ENCODE peak calls at places on chromosomes 16 and 17, in six cellular contexts. D, P, Z, M, X and V are unnamed samples.

GRCh38 chr17:69539781-69540319 is 125.4 kb downstream of the MAP2K6 start:
- DNase-seq in D (no peak), P (no peak), Z (no peak), M (no peak), X (no peak), V (no peak)

GRCh38 chr16:54657058-54657708 is 273.5 kb upstream of the IRX5 start:
- DNase-seq in D (no peak), P (no peak), Z (no peak), M (peak; percentile 72), X (no peak), V (no peak)

GRCh38 chr17:3641717-3642486 is 5.3 kb downstream of the CTNS start:
- DNase-seq in D (no peak), P (no peak), Z (no peak), M (peak; percentile 42), X (no peak), V (no peak)

GRCh38 chr17:15655162-15655561 is 28.9 kb downstream of the TRIM16 start:
- DNase-seq in D (no peak), P (no peak), Z (no peak), M (peak; percentile 56), X (no peak), V (no peak)

GRCh38 chr17:31825961-31826691 is 32.9 kb downstream of the COPRS start:
- DNase-seq in D (no peak), P (no peak), Z (no peak), M (no peak), X (no peak), V (no peak)

GRCh38 chr17:78986048-78986648 is 6.4 kb upstream of the LGALS3BP start:
- DNase-seq in D (no peak), P (peak; percentile 60), Z (no peak), M (peak; percentile 68), X (peak; percentile 53), V (no peak)

GRCh38 chr17:61230972-61231820 is 168.4 kb upstream of the TBX2 start:
- DNase-seq in D (no peak), P (no peak), Z (no peak), M (no peak), X (no peak), V (no peak)

GRCh38 chr16:23700509-23700908 is 12.5 kb downstream of the ERN2 start:
- DNase-seq in D (no peak), P (peak; percentile 35), Z (no peak), M (no peak), X (peak; percentile 56), V (no peak)

GRCh38 chr16:49608801-49609200 is 235.2 kb downstream of the C16orf78 start:
- DNase-seq in D (no peak), P (no peak), Z (no peak), M (no peak), X (no peak), V (no peak)

GRCh38 chr16:84764970-84765369 is 54.8 kb upstream of the CRISPLD2 start:
- DNase-seq in D (no peak), P (no peak), Z (no peak), M (no peak), X (no peak), V (no peak)

GRCh38 chr17:7716901-7717755 is at the start of gene DNAH2:
- DNase-seq in D (peak; percentile 94), P (peak; percentile 90), Z (no peak), M (peak; percentile 77), X (peak; percentile 78), V (peak; percentile 47)

GRCh38 chr16:69253796-69254426 is 57.2 kb upstream of the VPS4A start:
- DNase-seq in D (no peak), P (no peak), Z (peak; percentile 90), M (no peak), X (no peak), V (no peak)

GRCh38 chr17:64741924-64742670 is 80.0 kb upstream of the SMURF2 start:
- DNase-seq in D (no peak), P (no peak), Z (peak; percentile 94), M (no peak), X (peak; percentile 16), V (peak; percentile 50)

GRCh38 chr17:82870541-82870940 is 30.7 kb upstream of the ZNF750 start:
- DNase-seq in D (no peak), P (no peak), Z (no peak), M (no peak), X (no peak), V (no peak)

GRCh38 chr17:41322264-41322902 is 6.9 kb upstream of the KRTAP17-1 start:
- DNase-seq in D (peak; percentile 46), P (peak; percentile 42), Z (no peak), M (no peak), X (no peak), V (peak; percentile 10)

GRCh38 chr17:17042851-17043667 is 802 bp downstream of the MPRIP start:
- DNase-seq in D (no peak), P (no peak), Z (no peak), M (no peak), X (no peak), V (no peak)

GRCh38 chr17:73814070-73814469 is 169.8 kb upstream of the SDK2 start:
- DNase-seq in D (no peak), P (no peak), Z (no peak), M (no peak), X (no peak), V (no peak)

GRCh38 chr17:21034350-21035235 is 8.2 kb downstream of the USP22 start:
- DNase-seq in D (no peak), P (no peak), Z (no peak), M (no peak), X (no peak), V (no peak)

GRCh38 chr17:41065829-41066624 is at the start of gene KRTAP2-4:
- DNase-seq in D (peak; percentile 24), P (peak; percentile 9), Z (no peak), M (no peak), X (no peak), V (no peak)

GRCh38 chr16:29911676-29912010 is 11.4 kb downstream of the ASPHD1 start:
- DNase-seq in D (no peak), P (no peak), Z (no peak), M (no peak), X (no peak), V (no peak)

GRCh38 chr17:59527325-59527917 is 38.0 kb upstream of the DHX40 start:
- DNase-seq in D (no peak), P (no peak), Z (no peak), M (no peak), X (no peak), V (no peak)

GRCh38 chr17:1493291-1493980 is 950 bp upstream of the MYO1C start:
- DNase-seq in D (no peak), P (no peak), Z (no peak), M (peak; percentile 53), X (peak; percentile 66), V (no peak)

GRCh38 chr17:35793257-35793656 is 2.2 kb downstream of the MMP28 start:
- DNase-seq in D (no peak), P (peak; percentile 4), Z (no peak), M (no peak), X (no peak), V (no peak)

GRCh38 chr17:64202683-64203430 is 60.2 kb downstream of the TEX2 start:
- DNase-seq in D (no peak), P (no peak), Z (peak; percentile 60), M (no peak), X (no peak), V (no peak)

GRCh38 chr17:83124871-83125514 is 45.6 kb downstream of the METRNL start:
- DNase-seq in D (no peak), P (no peak), Z (no peak), M (no peak), X (no peak), V (no peak)

GRCh38 chr16:66474750-66475199 is 47.7 kb downstream of the BEAN1 start:
- DNase-seq in D (no peak), P (no peak), Z (no peak), M (no peak), X (peak; percentile 27), V (no peak)

GRCh38 chr17:43616865-43617264 is 44.9 kb downstream of the MEOX1 start:
- DNase-seq in D (no peak), P (no peak), Z (no peak), M (no peak), X (peak; percentile 46), V (no peak)

GRCh38 chr17:43614560-43614959 is 47.2 kb downstream of the MEOX1 start:
- DNase-seq in D (no peak), P (no peak), Z (no peak), M (no peak), X (no peak), V (no peak)

GRCh38 chr17:43615952-43616351 is 45.8 kb downstream of the MEOX1 start:
- DNase-seq in D (no peak), P (no peak), Z (no peak), M (no peak), X (no peak), V (no peak)

GRCh38 chr17:43613911-43614310 is 47.8 kb downstream of the MEOX1 start:
- DNase-seq in D (no peak), P (no peak), Z (no peak), M (no peak), X (no peak), V (no peak)

GRCh38 chr17:43615330-43615729 is 46.4 kb downstream of the MEOX1 start:
- DNase-seq in D (no peak), P (no peak), Z (no peak), M (no peak), X (no peak), V (no peak)
- TF ChIP-seq EP300 in D (no peak), P (no peak), Z (no peak), M (no peak), X (no peak), V (no peak)

DNA sequence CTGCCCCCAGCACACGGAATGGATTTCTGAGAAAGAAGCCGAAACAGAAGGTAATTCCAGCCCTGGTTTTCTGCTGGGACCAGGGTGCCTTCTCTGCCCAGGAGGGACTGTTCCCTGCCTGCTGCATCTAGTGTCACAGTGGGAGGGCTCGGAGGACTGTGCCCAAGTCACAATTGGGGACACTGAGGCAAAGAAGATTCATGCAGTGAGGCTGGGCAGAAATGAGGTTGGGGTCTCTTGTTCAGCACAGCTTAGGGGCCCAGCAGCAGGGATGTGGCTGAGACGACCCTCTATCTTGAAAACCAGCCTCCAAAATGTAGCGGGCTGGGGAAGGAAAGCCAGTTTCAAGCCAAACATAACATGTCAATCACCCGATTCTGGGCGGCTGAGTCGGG is 592 bp downstream of the IL21R start:
- DNase-seq in D (no peak), P (no peak), Z (peak; percentile 55), M (no peak), X (no peak), V (no peak)
- H3K4me3 ChIP-seq in D (no peak overlapping the region), P (no peak overlapping the region), Z (peak overlapping the region; percentile 6), M (peak overlapping the region; percentile 28), X (peak overlapping the region; percentile 30), V (peak overlapping the region; percentile 10)

DNA sequence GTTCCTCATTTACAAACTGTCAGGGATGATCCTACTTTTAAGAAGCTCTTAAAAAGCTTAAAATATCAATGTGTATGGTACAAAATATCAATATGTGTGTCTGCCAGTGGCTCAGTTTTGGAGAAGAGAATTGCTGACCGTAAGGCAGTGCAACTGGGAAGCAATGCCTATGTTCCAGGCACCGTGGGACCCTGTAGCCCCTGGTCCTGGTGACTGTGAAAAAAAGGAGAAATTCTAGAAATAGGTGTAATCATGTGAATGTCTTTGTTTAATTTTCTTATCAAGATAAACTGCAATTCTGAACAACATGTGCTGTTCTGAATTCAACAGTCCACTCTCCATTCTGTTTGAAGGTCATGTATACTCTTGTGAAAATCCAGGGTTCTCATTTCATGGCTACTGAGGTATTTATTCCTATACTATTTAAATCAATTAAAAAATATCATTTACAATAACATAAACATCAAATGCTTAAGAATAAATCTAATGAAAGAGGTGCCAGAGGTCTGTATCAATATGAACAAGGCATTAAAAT is 9.4 kb upstream of the HP start:
- DNase-seq in D (no peak), P (no peak), Z (no peak), M (no peak), X (no peak), V (no peak)
- TF ChIP-seq EP300 in D (no peak), P (no peak), Z (no peak), M (no peak), X (no peak), V (no peak)

GRCh38 chr16:19885456-19886060 is 910 bp upstream of the GPRC5B start:
- DNase-seq in D (no peak), P (no peak), Z (no peak), M (no peak), X (peak; percentile 9), V (peak; percentile 28)
- H3K4me3 ChIP-seq in D (peak overlapping the region; percentile 73), P (no peak overlapping the region), Z (peak overlapping the region; percentile 85), M (peak overlapping the region; percentile 69), X (peak overlapping the region; percentile 72), V (peak overlapping the region; percentile 84)